ENCODE peak calls at places on chromosomes 1 and 21, in seven cellular contexts. O is brain microvascular endothelial cell, S is colonic mucosa, W is cardiac muscle cell, C is tibial artery, P is testis, L is transverse colon. N is an unnamed sample.

GRCh38 chr21:33112151-33112550 is 42.2 kb downstream of the OLIG1 start:
- DNase-seq in O (no peak), L (no peak), C (no peak), S (no peak), P (no peak), W (no peak), N (no peak)

GRCh38 chr1:166165661-166166399 is 971 bp downstream of the FAM78B start:
- DNase-seq in P (peak; percentile 58), W (peak; percentile 9), L (peak; percentile 13), O (no peak), C (peak; percentile 20), S (peak; percentile 22), N (no peak)

GRCh38 chr21:44714905-44715304 is 3.5 kb upstream of the TSPEAR start:
- DNase-seq in C (no peak), O (no peak), W (no peak), L (no peak), S (no peak), P (no peak), N (no peak)

GRCh38 chr1:85134583-85135455 is 66.0 kb downstream of the SYDE2 start:
- DNase-seq in P (no peak), L (peak; percentile 37), C (no peak), S (peak; percentile 29), W (no peak), O (no peak), N (peak; percentile 46)

GRCh38 chr1:77876884-77877283 is 11.5 kb upstream of the NEXN start:
- DNase-seq in S (no peak), P (no peak), L (no peak), C (no peak), W (no peak), O (peak; percentile 47), N (no peak)

GRCh38 chr21:42495765-42496119 is 282 bp downstream of the RSPH1 start:
- DNase-seq in S (peak; percentile 76), W (no peak), C (no peak), O (no peak), L (peak; percentile 74), P (peak; percentile 30), N (no peak)

GRCh38 chr1:243475966-243476365 is 220.1 kb downstream of the SDCCAG8 start:
- DNase-seq in W (peak; percentile 28), C (no peak), O (peak; percentile 53), L (no peak), S (no peak), P (no peak), N (no peak)

GRCh38 chr1:150789396-150789795 is 18.7 kb downstream of the CTSK start:
- DNase-seq in S (no peak), O (no peak), L (no peak), W (no peak), C (peak; percentile 37), P (peak; percentile 19), N (no peak)

GRCh38 chr1:93447481-93448291 is at the start of gene FNBP1L:
- DNase-seq in L (peak; percentile 84), S (peak; percentile 87), P (peak; percentile 85), C (peak; percentile 57), O (peak; percentile 40), W (peak; percentile 91), N (no peak)

GRCh38 chr1:1777510-1777909 is 760 bp downstream of the NADK start:
- DNase-seq in L (no peak), C (peak; percentile 80), S (peak; percentile 69), W (no peak), P (peak; percentile 82), O (no peak), N (no peak)

GRCh38 chr1:50454911-50455310 is 31.7 kb upstream of the DMRTA2 start:
- DNase-seq in C (no peak), S (no peak), L (no peak), P (no peak), W (no peak), O (no peak), N (no peak)

GRCh38 chr1:16206547-16207317 is 5.7 kb downstream of the ARHGEF19 start:
- DNase-seq in C (peak; percentile 97), W (peak; percentile 98), S (peak; percentile 98), P (peak; percentile 98), L (peak; percentile 98), O (peak; percentile 97), N (peak; percentile 93)

GRCh38 chr21:17340081-17340480 is 172.8 kb upstream of the CXADR start:
- DNase-seq in P (no peak), W (no peak), S (no peak), L (no peak), O (no peak), C (no peak), N (no peak)

GRCh38 chr1:210516092-210516491 is 187.4 kb downstream of the HHAT start:
- DNase-seq in O (no peak), P (no peak), L (no peak), C (no peak), S (no peak), W (no peak), N (no peak)

GRCh38 chr1:41892211-41892840 is 26.4 kb downstream of the HIVEP3 start:
- DNase-seq in S (no peak), L (peak; percentile 20), C (no peak), O (no peak), P (no peak), W (no peak), N (no peak)

GRCh38 chr1:80064524-80064923 is 1058.0 kb upstream of the ADGRL4 start:
- DNase-seq in C (no peak), L (no peak), S (no peak), W (no peak), P (no peak), O (no peak), N (no peak)

GRCh38 chr1:66380452-66381212 is 153.3 kb upstream of the SGIP1 start:
- DNase-seq in O (no peak), W (no peak), C (no peak), L (peak; percentile 63), P (no peak), S (no peak), N (no peak)

GRCh38 chr1:39646232-39647081 is 7.0 kb upstream of the HEYL start:
- DNase-seq in L (peak; percentile 36), C (peak; percentile 41), W (peak; percentile 56), O (peak; percentile 76), S (peak; percentile 24), P (peak; percentile 91), N (peak; percentile 55)

GRCh38 chr21:35107520-35107919 is 58.4 kb upstream of the RUNX1 start:
- DNase-seq in O (no peak), S (no peak), W (no peak), L (no peak), P (no peak), C (no peak), N (no peak)

GRCh38 chr1:15346356-15347030 is 63.2 kb upstream of the EFHD2 start:
- DNase-seq in O (no peak), P (no peak), C (no peak), W (no peak), L (no peak), S (no peak), N (no peak)

GRCh38 chr1:40664791-40665190 is 691 bp downstream of the RIMS3 start:
- DNase-seq in S (no peak), C (no peak), L (no peak), P (no peak), O (no peak), W (no peak), N (no peak)

GRCh38 chr1:40673452-40673851 is 8.0 kb upstream of the RIMS3 start:
- DNase-seq in S (no peak), P (no peak), L (no peak), W (no peak), C (no peak), O (no peak), N (no peak)

GRCh38 chr1:40665335-40666171 is at the start of gene RIMS3:
- DNase-seq in W (peak; percentile 88), S (peak; percentile 86), O (peak; percentile 10), C (peak; percentile 63), L (peak; percentile 87), P (peak; percentile 81), N (no peak)

GRCh38 chr1:40664167-40664537 is 1.3 kb downstream of the RIMS3 start:
- DNase-seq in L (no peak), C (no peak), S (no peak), O (no peak), P (no peak), W (no peak), N (no peak)

GRCh38 chr1:40668769-40669525 is 3.5 kb upstream of the RIMS3 start:
- DNase-seq in C (peak; percentile 68), O (peak; percentile 63), S (peak; percentile 88), P (peak; percentile 86), L (peak; percentile 91), W (peak; percentile 78), N (no peak)
- H3K4me3 ChIP-seq in C (no peak overlapping the region), O (no peak overlapping the region), S (no peak overlapping the region), P (no peak overlapping the region), L (peak overlapping the region; percentile 39), W (no peak overlapping the region), N (no peak overlapping the region)

GRCh38 chr1:167541610-167542009 is 12.0 kb downstream of the CREG1 start:
- DNase-seq in C (no peak), L (no peak), W (no peak), S (no peak), O (no peak), P (no peak), N (no peak)

GRCh38 chr1:167533851-167534300 is 15.5 kb upstream of the CD247 start:
- DNase-seq in C (peak; percentile 38), W (peak; percentile 90), L (peak; percentile 74), O (peak; percentile 52), S (peak; percentile 69), P (peak; percentile 84), N (no peak)

GRCh38 chr1:167542109-167543032 is 11.2 kb downstream of the CREG1 start:
- DNase-seq in O (no peak), L (no peak), C (no peak), W (no peak), P (no peak), S (no peak), N (no peak)

GRCh38 chr1:167541013-167541412 is 12.5 kb downstream of the CREG1 start:
- DNase-seq in O (no peak), L (no peak), W (no peak), S (no peak), P (no peak), C (no peak), N (no peak)

GRCh38 chr1:167538657-167539056 is 14.9 kb downstream of the CREG1 start:
- DNase-seq in O (no peak), C (no peak), P (no peak), W (peak; percentile 17), L (no peak), S (no peak), N (no peak)
- TF ChIP-seq CTCF in O (peak; percentile 24), C (no peak), P (no peak), W (no peak), L (no peak), S (no peak), N (peak; percentile 11)

GRCh38 chr1:202571719-202572339 is 138.4 kb downstream of the SYT2 start:
- DNase-seq in W (peak; percentile 59), C (no peak), L (no peak), S (peak; percentile 44), P (no peak), O (no peak), N (no peak)
- H3K36me3 ChIP-seq in W (peaks cover 48% of the 10 kb centered on the region), C (peaks cover 79% of the 10 kb centered on the region), L (no peaks in the 10 kb centered on the region), S (no peaks in the 10 kb centered on the region), P (no peaks in the 10 kb centered on the region), O (no peaks in the 10 kb centered on the region), N (no peaks in the 10 kb centered on the region)

GRCh38 chr1:147579532-147580199 is 38.4 kb downstream of the BCL9 start:
- DNase-seq in C (no peak), L (peak; percentile 35), P (no peak), S (peak; percentile 72), W (no peak), O (no peak), N (no peak)
- H3K4me3 ChIP-seq in C (no peak overlapping the region), L (no peak overlapping the region), P (no peak overlapping the region), S (no peak overlapping the region), W (no peak overlapping the region), O (no peak overlapping the region), N (no peak overlapping the region)

GRCh38 chr1:235077163-235077540 is 51.5 kb downstream of the TOMM20 start:
- DNase-seq in S (no peak), W (no peak), L (no peak), C (no peak), O (no peak), P (no peak), N (no peak)
- TF ChIP-seq CTCF in S (no peak), W (no peak), L (no peak), C (no peak), O (no peak), P (no peak), N (no peak)

N was measured in BJ.